ENCODE peak calls at places on chromosome 22, in five cellular contexts. V is HCT116, W is stomach, B is A549, H is vagina. X is an unnamed sample.

GRCh38 chr22:22078329-22078728 is 95.7 kb upstream of the TOP3B start:
- DNase-seq in V (no peak), W (no peak), B (no peak), H (no peak), X (no peak)

GRCh38 chr22:27122561-27122960 is 465.2 kb downstream of the MIAT start:
- DNase-seq in V (no peak), W (no peak), B (no peak), H (no peak), X (no peak)

GRCh38 chr22:49582171-49582570 is 245.5 kb downstream of the BRD1 start:
- DNase-seq in V (no peak), W (no peak), B (no peak), H (no peak), X (no peak)

GRCh38 chr22:49826603-49827306 is 918 bp downstream of the BRD1 start:
- DNase-seq in V (no peak), W (peak; percentile 66), B (no peak), H (no peak), X (peak; percentile 84)

GRCh38 chr22:40462195-40462988 is 92.0 kb downstream of the SGSM3 start:
- DNase-seq in V (no peak), W (no peak), B (no peak), H (no peak), X (peak; percentile 35)

GRCh38 chr22:50529416-50530279 is at the start of gene TYMP:
- DNase-seq in V (no peak), W (peak; percentile 83), B (peak; percentile 45), H (no peak), X (peak; percentile 72)

GRCh38 chr22:42296381-42296853 is 26.0 kb upstream of the TCF20 start:
- DNase-seq in V (no peak), W (peak; percentile 30), B (no peak), H (no peak), X (no peak)

GRCh38 chr22:29587938-29588699 is 7.2 kb upstream of the NIPSNAP1 start:
- DNase-seq in V (no peak), W (no peak), B (peak; percentile 36), H (no peak), X (no peak)

GRCh38 chr22:44259366-44260215 is 53.2 kb downstream of the SHISAL1 start:
- DNase-seq in V (no peak), W (no peak), B (no peak), H (peak; percentile 72), X (no peak)

GRCh38 chr22:32951807-32952153 is 106.4 kb downstream of the SYN3 start:
- DNase-seq in V (no peak), W (no peak), B (no peak), H (no peak), X (no peak)

GRCh38 chr22:35311551-35311999 is 11.9 kb downstream of the TOM1 start:
- DNase-seq in V (no peak), W (no peak), B (no peak), H (peak; percentile 84), X (no peak)

GRCh38 chr22:24465566-24465965 is 29.6 kb upstream of the UPB1 start:
- DNase-seq in V (peak; percentile 3), W (no peak), B (no peak), H (no peak), X (no peak)

GRCh38 chr22:27670701-27671412 is 130.7 kb downstream of the MN1 start:
- DNase-seq in V (peak; percentile 34), W (peak; percentile 50), B (no peak), H (no peak), X (peak; percentile 86)

GRCh38 chr22:36541831-36542391 is 12.9 kb upstream of the EIF3D start:
- DNase-seq in V (peak; percentile 64), W (peak; percentile 35), B (peak; percentile 55), H (no peak), X (peak; percentile 9)

GRCh38 chr22:16965083-16965482 is 42.9 kb downstream of the GAB4 start:
- DNase-seq in V (no peak), W (no peak), B (no peak), H (no peak), X (no peak)

GRCh38 chr22:36332623-36333331 is 55.0 kb downstream of the MYH9 start:
- DNase-seq in V (no peak), W (peak; percentile 73), B (no peak), H (no peak), X (peak; percentile 41)

GRCh38 chr22:50714631-50715179 is 23.3 kb upstream of the ACR start:
- DNase-seq in V (no peak), W (no peak), B (no peak), H (no peak), X (no peak)

GRCh38 chr22:37484115-37485005 is 1.8 kb downstream of the MFNG start:
- DNase-seq in V (no peak), W (peak; percentile 72), B (no peak), H (no peak), X (peak; percentile 52)

GRCh38 chr22:30044369-30044768 is 35.9 kb upstream of the HORMAD2 start:
- DNase-seq in V (peak; percentile 37), W (peak; percentile 43), B (no peak), H (no peak), X (peak; percentile 40)

GRCh38 chr22:48393041-48393370 is 1434.7 kb downstream of the BRD1 start:
- DNase-seq in V (no peak), W (no peak), B (no peak), H (peak; percentile 72), X (no peak)

GRCh38 chr22:41070665-41071331 is 21.6 kb upstream of the EP300 start:
- DNase-seq in V (no peak), W (no peak), B (no peak), H (no peak), X (no peak)

GRCh38 chr22:17264321-17265052 is 45.3 kb upstream of the ADA2 start:
- DNase-seq in V (no peak), W (no peak), B (no peak), H (no peak), X (no peak)

GRCh38 chr22:26169312-26170111 is at the start of gene SEZ6L:
- DNase-seq in V (no peak), W (no peak), B (no peak), H (no peak), X (no peak)

GRCh38 chr22:33049125-33049729 is 9.0 kb downstream of the SYN3 start:
- DNase-seq in V (peak; percentile 44), W (peak; percentile 80), B (peak; percentile 31), H (no peak), X (peak; percentile 72)

GRCh38 chr22:36860821-36861659 is at the start of gene NCF4:
- DNase-seq in V (no peak), W (peak; percentile 57), B (no peak), H (no peak), X (peak; percentile 47)

GRCh38 chr22:47933226-47933625 is 1170.8 kb downstream of the TBC1D22A start:
- DNase-seq in V (no peak), W (no peak), B (no peak), H (no peak), X (no peak)

GRCh38 chr22:36767035-36767775 is 8.7 kb downstream of the IFT27 start:
- DNase-seq in V (no peak), W (no peak), B (no peak), H (peak; percentile 84), X (no peak)

GRCh38 chr22:27150530-27150909 is 493.1 kb downstream of the MIAT start:
- DNase-seq in V (no peak), W (no peak), B (no peak), H (no peak), X (no peak)

GRCh38 chr22:36194971-36195370 is 6.6 kb downstream of the APOL4 start:
- DNase-seq in V (peak; percentile 22), W (peak; percentile 57), B (peak; percentile 24), H (no peak), X (peak; percentile 60)

GRCh38 chr22:49586244-49586748 is 241.4 kb downstream of the BRD1 start:
- DNase-seq in V (no peak), W (no peak), B (no peak), H (no peak), X (peak; percentile 29)

GRCh38 chr22:42799462-42800405 is 57.3 kb downstream of the ARFGAP3 start:
- DNase-seq in V (no peak), W (no peak), B (no peak), H (no peak), X (no peak)

GRCh38 chr22:29994941-29995340 is 85.3 kb upstream of the HORMAD2 start:
- DNase-seq in V (no peak), W (no peak), B (no peak), H (no peak), X (peak; percentile 42)

DNA sequence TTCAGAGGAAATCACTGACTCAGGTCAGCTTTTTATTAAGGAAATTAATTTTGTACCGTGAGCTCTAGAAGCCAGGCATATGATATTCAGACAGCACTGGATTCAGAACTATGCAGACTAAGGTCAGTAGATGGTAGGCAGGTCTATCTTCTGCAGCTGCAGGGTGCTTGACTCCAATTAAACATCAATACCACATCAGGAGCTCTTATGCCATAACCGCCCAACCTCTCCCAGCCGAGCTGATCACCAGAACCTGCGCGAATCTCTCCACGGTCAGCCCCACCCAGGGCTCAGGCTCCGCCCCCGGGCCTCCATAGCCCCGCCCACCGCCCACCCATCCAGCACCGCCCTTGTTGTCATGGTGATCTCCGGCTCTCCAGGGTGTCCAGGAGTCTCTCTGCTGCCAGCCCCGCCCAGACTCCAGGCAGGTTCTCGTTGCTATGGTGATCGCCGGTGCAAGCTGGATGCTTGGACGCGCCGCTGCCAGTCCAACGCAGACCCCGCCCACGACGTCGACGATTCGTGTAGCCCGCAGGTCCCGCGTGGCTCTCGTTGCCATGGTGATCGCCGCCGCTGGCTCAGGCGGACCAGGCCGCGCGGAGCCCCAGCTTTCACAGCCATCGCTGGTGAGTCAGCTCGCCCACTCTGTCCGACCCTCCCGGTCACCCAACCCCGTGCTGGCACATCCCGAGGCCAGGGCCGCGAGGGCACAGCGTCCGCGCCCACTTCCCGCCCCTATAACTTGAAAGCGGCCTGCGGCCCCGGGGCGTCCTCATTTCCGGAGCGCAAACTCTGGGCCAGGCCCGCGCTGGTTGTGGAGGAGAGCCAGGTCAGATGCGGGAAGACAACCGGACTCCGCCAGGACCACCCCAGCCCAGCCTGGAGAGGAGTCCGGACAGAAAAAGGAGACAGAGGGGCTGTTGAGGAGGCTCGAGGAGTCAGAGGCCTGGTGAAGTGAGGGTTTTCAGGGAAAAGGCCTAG is at the start of gene RAB36:
- DNase-seq in V (peak; percentile 99), W (peak; percentile 96), B (peak; percentile 90), H (no peak), X (peak; percentile 84)
- TF ChIP-seq POLR2A in V (no peak), W (no peak), B (peak; percentile 48), H (no peak), X (no peak)

GRCh38 chr22:46149998-46150549 is at the start of gene PPARA:
- DNase-seq in V (peak; percentile 22), W (peak; percentile 95), B (peak; percentile 78), H (no peak), X (peak; percentile 92)
- TF ChIP-seq POLR2A in V (peak; percentile 0), W (no peak), B (no peak), H (peak; percentile 46), X (no peak)

GRCh38 chr22:19942071-19942885 is 660 bp upstream of the TXNRD2 start:
- DNase-seq in V (no peak), W (no peak), B (peak; percentile 18), H (no peak), X (peak; percentile 37)

GRCh38 chr22:19940536-19941364 is 822 bp upstream of the COMT start:
- DNase-seq in V (no peak), W (no peak), B (peak; percentile 28), H (no peak), X (no peak)

GRCh38 chr22:19942886-19943664 is 1.5 kb upstream of the TXNRD2 start:
- DNase-seq in V (no peak), W (no peak), B (no peak), H (no peak), X (peak; percentile 39)

GRCh38 chr22:19943665-19944026 is 2.0 kb upstream of the TXNRD2 start:
- DNase-seq in V (no peak), W (no peak), B (peak; percentile 29), H (no peak), X (peak; percentile 44)

GRCh38 chr22:19941365-19942070 is at the start of the genes COMT and TXNRD2:
- DNase-seq in V (no peak), W (peak; percentile 81), B (peak; percentile 62), H (no peak), X (peak; percentile 90)
- TF ChIP-seq POLR2A in V (peak; percentile 56), W (no peak), B (peak; percentile 60), H (no peak), X (peak; percentile 34)

GRCh38 chr22:38696606-38697005 is 4.1 kb downstream of the JOSD1 start:
- DNase-seq in V (peak; percentile 68), W (no peak), B (peak; percentile 57), H (no peak), X (peak; percentile 73)
- TF ChIP-seq POLR2A in V (no peak), W (no peak), B (no peak), H (no peak), X (no peak)

X was measured in erythroblast.